ENCODE peak calls at places on chromosome 22, in five cellular contexts. One of them, this sample, is unnamed.
A peak's percentile ranks its signal among the peaks of the same experiment; 100 is the strongest.

GRCh38 chr22:47784991-47785390 is 1022.5 kb downstream of the TBC1D22A start:
- DNase-seq in GM10248: no peak
- DNase-seq in BE2C: no peak
- DNase-seq in heart right ventricle: no peak
- DNase-seq in kidney: no peak
- DNase-seq in this sample: no peak

GRCh38 chr22:31321421-31321820 is 24.7 kb downstream of the PATZ1 start:
- DNase-seq in GM10248: no peak
- DNase-seq in BE2C: no peak
- DNase-seq in heart right ventricle: no peak
- DNase-seq in kidney: no peak
- DNase-seq in this sample: no peak

GRCh38 chr22:27773236-27773550 is 28.4 kb downstream of the MN1 start:
- DNase-seq in GM10248: no peak
- DNase-seq in BE2C: no peak
- DNase-seq in heart right ventricle: no peak
- DNase-seq in kidney: no peak
- DNase-seq in this sample: no peak

GRCh38 chr22:24848559-24849168 is 42.7 kb downstream of the SGSM1 start:
- DNase-seq in GM10248: no peak
- DNase-seq in BE2C: no peak
- DNase-seq in heart right ventricle: no peak
- DNase-seq in kidney: no peak
- DNase-seq in this sample: no peak

GRCh38 chr22:28977481-28977971 is 84.1 kb downstream of the C22orf31 start:
- DNase-seq in GM10248: no peak
- DNase-seq in BE2C: no peak
- DNase-seq in heart right ventricle: no peak
- DNase-seq in kidney: no peak
- DNase-seq in this sample: no peak

GRCh38 chr22:40418366-40419201 is 48.2 kb downstream of the SGSM3 start:
- DNase-seq in GM10248: no peak
- DNase-seq in BE2C: peak; percentile 96
- DNase-seq in heart right ventricle: peak; percentile 33
- DNase-seq in kidney: peak; percentile 89
- DNase-seq in this sample: peak; percentile 32

GRCh38 chr22:48224332-48224731 is 1461.9 kb downstream of the TBC1D22A start:
- DNase-seq in GM10248: no peak
- DNase-seq in BE2C: no peak
- DNase-seq in heart right ventricle: no peak
- DNase-seq in kidney: no peak
- DNase-seq in this sample: no peak

GRCh38 chr22:24831678-24832077 is 25.7 kb downstream of the SGSM1 start:
- DNase-seq in GM10248: no peak
- DNase-seq in BE2C: no peak
- DNase-seq in heart right ventricle: no peak
- DNase-seq in kidney: no peak
- DNase-seq in this sample: no peak

GRCh38 chr22:19126309-19126666 is 4.1 kb upstream of the DGCR2 start:
- DNase-seq in GM10248: no peak
- DNase-seq in BE2C: no peak
- DNase-seq in heart right ventricle: no peak
- DNase-seq in kidney: peak; percentile 42
- DNase-seq in this sample: no peak

GRCh38 chr22:35777335-35777975 is 59.8 kb downstream of the APOL5 start:
- DNase-seq in GM10248: no peak
- DNase-seq in BE2C: no peak
- DNase-seq in heart right ventricle: no peak
- DNase-seq in kidney: no peak
- DNase-seq in this sample: no peak

GRCh38 chr22:34099278-34099677 is 179.0 kb upstream of the LARGE1 start:
- DNase-seq in GM10248: no peak
- DNase-seq in BE2C: no peak
- DNase-seq in heart right ventricle: no peak
- DNase-seq in kidney: no peak
- DNase-seq in this sample: no peak

DNA sequence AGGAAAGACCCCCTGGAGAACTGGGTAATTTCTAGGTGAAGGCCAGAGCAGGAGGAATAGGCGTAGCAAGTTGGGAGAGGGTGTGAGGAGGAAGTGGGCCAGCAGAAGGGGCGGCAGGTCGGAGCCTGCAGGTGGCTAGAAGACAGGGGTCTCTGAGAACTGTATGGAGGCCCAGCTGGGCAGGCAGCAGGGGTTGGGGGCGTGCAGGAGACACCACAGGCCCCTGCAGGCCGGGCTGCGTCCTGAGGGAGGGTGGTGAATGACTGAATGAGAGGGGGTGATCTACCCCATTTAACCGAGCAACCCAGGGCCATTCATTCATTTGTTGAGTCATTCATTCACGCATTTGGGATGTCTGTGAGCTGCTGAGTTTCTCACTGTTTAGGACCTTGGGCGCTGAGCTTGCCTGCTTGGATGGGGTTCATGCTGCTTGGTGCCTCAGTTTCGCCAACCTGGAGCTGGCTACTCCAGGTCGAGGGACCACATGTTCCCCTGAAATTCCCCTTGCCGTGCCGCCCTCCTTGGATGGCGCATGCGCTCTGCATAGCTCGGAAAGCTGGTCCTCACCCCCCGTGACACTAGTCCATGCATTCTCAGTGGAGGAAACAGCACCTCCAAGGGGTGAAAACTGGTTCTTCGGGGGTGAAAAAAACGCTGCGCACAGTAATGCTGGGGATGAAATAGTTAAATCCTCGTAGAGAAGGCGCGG is 15.6 kb downstream of the MPPED1 start:
- DNase-seq in GM10248: no peak
- DNase-seq in BE2C: no peak
- DNase-seq in heart right ventricle: no peak
- DNase-seq in kidney: peak; percentile 43
- DNase-seq in this sample: no peak
- TF ChIP-seq CTCF in GM10248: no peak
- TF ChIP-seq CTCF in BE2C: peak; percentile 24
- TF ChIP-seq CTCF in heart right ventricle: no peak
- TF ChIP-seq CTCF in kidney: no peak
- TF ChIP-seq CTCF in this sample: no peak

DNA sequence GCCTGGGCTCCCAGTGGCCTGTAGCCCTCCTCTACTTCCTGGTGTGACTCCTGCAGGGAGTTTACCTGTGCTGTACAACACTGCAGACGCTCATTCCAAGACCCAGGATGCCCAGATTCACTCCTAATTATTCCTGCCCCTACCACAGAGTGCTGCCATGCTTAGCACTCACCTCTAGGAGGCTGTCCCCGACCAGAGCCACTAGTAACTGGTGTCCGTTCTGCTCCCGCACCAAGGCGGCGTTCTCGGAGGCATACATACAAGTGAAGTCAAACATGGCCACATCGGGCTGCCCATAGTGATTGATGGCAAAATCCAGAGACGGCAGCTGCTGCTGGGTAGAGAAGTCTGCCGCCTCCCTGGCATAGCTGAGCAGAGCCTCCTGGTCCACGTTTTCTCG is 122.3 kb upstream of the BID start:
- DNase-seq in GM10248: no peak
- DNase-seq in BE2C: peak; percentile 78
- DNase-seq in heart right ventricle: no peak
- DNase-seq in kidney: no peak
- DNase-seq in this sample: peak; percentile 35
- TF ChIP-seq CTCF in GM10248: no peak
- TF ChIP-seq CTCF in BE2C: peak; percentile 80
- TF ChIP-seq CTCF in heart right ventricle: no peak
- TF ChIP-seq CTCF in kidney: peak; percentile 26
- TF ChIP-seq CTCF in this sample: peak; percentile 45

DNA sequence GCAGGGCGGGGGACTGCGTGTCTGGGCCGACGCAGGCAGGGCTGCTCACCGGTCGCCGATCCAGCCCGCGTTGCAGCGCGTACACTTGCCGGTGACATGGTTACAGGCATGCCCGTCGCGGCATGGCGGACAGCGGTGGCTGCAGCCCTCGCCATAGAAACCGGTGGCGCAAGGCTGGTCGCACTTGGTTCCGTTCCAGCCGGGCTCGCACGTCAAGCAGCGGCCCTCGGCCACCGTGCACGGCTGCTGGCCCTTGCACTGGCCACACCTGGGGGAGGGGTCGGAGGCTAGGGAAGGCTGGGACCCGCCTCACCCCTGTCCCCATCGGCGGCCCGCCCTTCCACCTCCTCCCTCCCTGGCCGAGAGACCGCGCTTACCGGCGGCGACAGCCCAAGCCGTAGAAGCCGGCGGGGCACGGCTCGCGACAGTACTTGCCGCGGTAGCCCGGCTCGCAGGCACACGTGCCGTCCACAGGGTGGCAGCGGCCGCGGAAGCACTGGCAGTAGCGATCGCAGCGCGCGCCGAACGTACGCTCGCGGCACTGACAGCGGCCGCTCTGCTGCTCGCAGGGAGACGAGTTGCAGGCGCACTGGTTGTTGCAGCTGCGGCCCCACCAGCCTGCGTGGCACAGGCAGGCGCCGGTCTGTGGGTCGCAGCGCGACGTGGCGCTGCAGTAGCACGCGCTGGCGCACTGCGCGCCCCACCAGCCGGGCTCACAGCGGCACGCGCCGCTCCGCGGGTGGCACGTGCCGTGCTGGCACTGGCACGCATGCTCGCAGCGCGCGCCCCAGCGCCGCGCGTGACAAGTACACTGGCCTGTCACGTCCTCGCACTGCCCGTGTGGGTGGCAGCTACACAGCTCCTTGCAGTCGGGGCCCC is 6.7 kb downstream of the SCARF2 start:
- DNase-seq in GM10248: no peak
- DNase-seq in BE2C: peak; percentile 84
- DNase-seq in heart right ventricle: no peak
- DNase-seq in kidney: peak; percentile 82
- DNase-seq in this sample: peak; percentile 72
- TF ChIP-seq CTCF in GM10248: no peak
- TF ChIP-seq CTCF in BE2C: peak; percentile 50
- TF ChIP-seq CTCF in heart right ventricle: no peak
- TF ChIP-seq CTCF in kidney: peak; percentile 17
- TF ChIP-seq CTCF in this sample: peak; percentile 25

GRCh38 chr22:46596819-46597218 is 23.4 kb upstream of the GRAMD4 start:
- DNase-seq in GM10248: no peak
- DNase-seq in BE2C: no peak
- DNase-seq in heart right ventricle: no peak
- DNase-seq in kidney: peak; percentile 88
- DNase-seq in this sample: no peak
- TF ChIP-seq CTCF in GM10248: no peak
- TF ChIP-seq CTCF in BE2C: no peak
- TF ChIP-seq CTCF in heart right ventricle: no peak
- TF ChIP-seq CTCF in kidney: no peak
- TF ChIP-seq CTCF in this sample: no peak

GRCh38 chr22:17268501-17269223 is 49.4 kb upstream of the ADA2 start:
- DNase-seq in GM10248: no peak
- DNase-seq in BE2C: no peak
- DNase-seq in heart right ventricle: no peak
- DNase-seq in kidney: peak; percentile 45
- DNase-seq in this sample: no peak
- TF ChIP-seq CTCF in GM10248: no peak
- TF ChIP-seq CTCF in BE2C: peak; percentile 5
- TF ChIP-seq CTCF in heart right ventricle: peak; percentile 9
- TF ChIP-seq CTCF in kidney: no peak
- TF ChIP-seq CTCF in this sample: peak; percentile 27

GRCh38 chr22:20758688-20759087 is 15.2 kb upstream of the SERPIND1 start:
- DNase-seq in GM10248: no peak
- DNase-seq in BE2C: no peak
- DNase-seq in heart right ventricle: no peak
- DNase-seq in kidney: no peak
- DNase-seq in this sample: no peak
- TF ChIP-seq CTCF in GM10248: no peak
- TF ChIP-seq CTCF in BE2C: peak; percentile 11
- TF ChIP-seq CTCF in heart right ventricle: no peak
- TF ChIP-seq CTCF in kidney: no peak
- TF ChIP-seq CTCF in this sample: no peak

GRCh38 chr22:37930270-37930951 is 23.0 kb downstream of the C22orf23 start:
- DNase-seq in GM10248: no peak
- DNase-seq in BE2C: peak; percentile 48
- DNase-seq in heart right ventricle: no peak
- DNase-seq in kidney: peak; percentile 59
- DNase-seq in this sample: no peak
- TF ChIP-seq CTCF in GM10248: peak; percentile 26
- TF ChIP-seq CTCF in BE2C: peak; percentile 55
- TF ChIP-seq CTCF in heart right ventricle: peak; percentile 15
- TF ChIP-seq CTCF in kidney: peak; percentile 20
- TF ChIP-seq CTCF in this sample: peak; percentile 24

GRCh38 chr22:50325444-50326224 is 1.2 kb downstream of the DENND6B start:
- DNase-seq in GM10248: no peak
- DNase-seq in BE2C: no peak
- DNase-seq in heart right ventricle: no peak
- DNase-seq in kidney: no peak
- DNase-seq in this sample: no peak

GRCh38 chr22:50327711-50328019 is 853 bp upstream of the DENND6B start:
- DNase-seq in GM10248: no peak
- DNase-seq in BE2C: no peak
- DNase-seq in heart right ventricle: no peak
- DNase-seq in kidney: no peak
- DNase-seq in this sample: no peak

GRCh38 chr22:50329236-50329635 is 2.4 kb upstream of the DENND6B start:
- DNase-seq in GM10248: no peak
- DNase-seq in BE2C: no peak
- DNase-seq in heart right ventricle: no peak
- DNase-seq in kidney: no peak
- DNase-seq in this sample: no peak

GRCh38 chr22:50326225-50326958 is 420 bp downstream of the DENND6B start:
- DNase-seq in GM10248: no peak
- DNase-seq in BE2C: no peak
- DNase-seq in heart right ventricle: no peak
- DNase-seq in kidney: peak; percentile 68
- DNase-seq in this sample: no peak

DNA sequence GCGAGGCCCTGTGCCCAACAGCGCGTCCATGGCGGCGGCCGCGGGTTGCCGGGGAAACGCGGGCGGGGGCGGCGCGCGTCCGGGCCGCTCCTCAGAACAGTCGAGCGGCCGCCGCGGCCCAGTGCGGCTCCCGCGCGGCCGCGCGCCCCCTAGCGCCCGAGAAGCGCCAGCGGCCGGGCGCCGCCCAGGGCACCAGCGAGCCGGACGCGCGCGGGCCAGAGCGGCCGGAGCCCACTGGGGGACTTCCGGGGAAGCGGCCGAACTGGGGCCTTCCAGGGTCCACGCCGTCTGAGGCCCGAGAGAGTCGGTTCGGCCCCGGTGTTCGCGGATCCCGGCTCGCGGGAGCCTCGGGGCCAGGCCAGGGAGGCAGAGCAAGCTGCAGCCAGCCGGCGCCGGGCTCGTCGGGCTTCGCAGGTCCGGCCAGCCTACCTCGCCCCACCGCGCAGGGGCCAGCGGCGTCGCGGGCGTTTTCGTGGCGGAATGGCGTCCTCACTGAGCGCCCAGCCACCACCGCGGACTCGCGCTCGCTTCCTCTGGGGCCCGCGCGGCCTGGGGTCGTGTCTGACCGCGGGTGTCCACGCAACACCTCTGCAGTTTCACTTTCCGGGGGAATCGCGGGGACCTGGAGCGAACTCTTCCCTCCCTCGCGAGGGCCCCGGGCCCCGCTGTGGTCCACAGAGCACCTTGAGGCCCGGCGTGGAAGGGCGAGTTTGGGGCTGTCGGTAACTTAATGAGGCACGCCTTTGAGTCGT is at the start of gene DENND6B:
- DNase-seq in GM10248: peak; percentile 93
- DNase-seq in BE2C: peak; percentile 86
- DNase-seq in heart right ventricle: peak; percentile 73
- DNase-seq in kidney: peak; percentile 93
- DNase-seq in this sample: peak; percentile 89
- TF ChIP-seq CTCF in GM10248: peak; percentile 72
- TF ChIP-seq CTCF in BE2C: no peak
- TF ChIP-seq CTCF in heart right ventricle: peak; percentile 70
- TF ChIP-seq CTCF in kidney: peak; percentile 63
- TF ChIP-seq CTCF in this sample: no peak

GRCh38 chr22:45413368-45414211 is at the start of the genes RIBC2 and SMC1B:
- DNase-seq in GM10248: peak; percentile 94
- DNase-seq in BE2C: peak; percentile 90
- DNase-seq in heart right ventricle: peak; percentile 80
- DNase-seq in kidney: peak; percentile 81
- DNase-seq in this sample: peak; percentile 65
- TF ChIP-seq CTCF in GM10248: no peak
- TF ChIP-seq CTCF in BE2C: no peak
- TF ChIP-seq CTCF in heart right ventricle: no peak
- TF ChIP-seq CTCF in kidney: no peak
- TF ChIP-seq CTCF in this sample: no peak